ENCODE peak calls at places on chromosomes 12 and 14, in four cellular contexts. O is tibial artery, Z is left lung, F is thoracic aorta. B is an unnamed sample.
A peak's percentile ranks its signal among the peaks of the same experiment; 100 is the strongest.

GRCh38 chr14:20683896-20684661 is at the start of gene RNASE4:
- DNase-seq in F (peak; percentile 53), Z (peak; percentile 90), O (peak; percentile 91), B (peak; percentile 91)

GRCh38 chr14:97185186-97185585 is 388.0 kb downstream of the VRK1 start:
- DNase-seq in O (no peak), F (no peak), Z (no peak), B (no peak)

GRCh38 chr12:65885312-65885711 is 61.0 kb downstream of the HMGA2 start:
- DNase-seq in O (peak; percentile 38), F (no peak), Z (no peak), B (no peak)

GRCh38 chr12:52645982-52646381 is 6.0 kb downstream of the KRT2 start:
- DNase-seq in F (no peak), O (no peak), Z (no peak), B (peak; percentile 28)

GRCh38 chr14:49769581-49770211 is 1.7 kb downstream of the KLHDC2 start:
- DNase-seq in O (no peak), F (no peak), Z (peak; percentile 38), B (no peak)

GRCh38 chr14:31880935-31881334 is 196.2 kb upstream of the ARHGAP5 start:
- DNase-seq in F (no peak), O (no peak), Z (peak; percentile 34), B (no peak)

GRCh38 chr14:24240110-24240918 is 2.1 kb downstream of the TINF2 start:
- DNase-seq in Z (no peak), O (no peak), F (no peak), B (no peak)

GRCh38 chr12:57803317-57803893 is 15.1 kb downstream of the AVIL start:
- DNase-seq in F (peak; percentile 22), O (no peak), Z (no peak), B (no peak)

GRCh38 chr12:128449146-128449894 is 182.3 kb downstream of the TMEM132C start:
- DNase-seq in Z (no peak), F (no peak), O (no peak), B (no peak)

GRCh38 chr12:94644622-94645021 is 5.7 kb downstream of the TMCC3 start:
- DNase-seq in F (no peak), Z (no peak), O (no peak), B (no peak)

GRCh38 chr12:7806863-7807487 is 17.8 kb downstream of the NANOG start:
- DNase-seq in F (no peak), Z (peak; percentile 50), O (peak; percentile 71), B (peak; percentile 68)

GRCh38 chr12:19624401-19624930 is 185.2 kb downstream of the AEBP2 start:
- DNase-seq in Z (no peak), O (no peak), F (no peak), B (no peak)

GRCh38 chr12:32230607-32230982 is 123.9 kb downstream of the BICD1 start:
- DNase-seq in Z (no peak), O (no peak), F (no peak), B (no peak)

GRCh38 chr14:74476107-74476506 is 17.0 kb downstream of the NPC2 start:
- DNase-seq in F (no peak), Z (no peak), O (no peak), B (no peak)

GRCh38 chr14:38737657-38738056 is 365.4 kb downstream of the SEC23A start:
- DNase-seq in F (no peak), Z (no peak), O (no peak), B (no peak)

GRCh38 chr14:99707921-99708320 is 23.8 kb downstream of the CYP46A1 start:
- DNase-seq in O (no peak), F (no peak), Z (no peak), B (peak; percentile 21)

GRCh38 chr14:26130690-26131089 is 467.1 kb downstream of the NOVA1 start:
- DNase-seq in Z (no peak), O (no peak), F (no peak), B (no peak)

GRCh38 chr14:100546051-100546443 is 41.2 kb downstream of the BEGAIN start:
- DNase-seq in F (no peak), O (no peak), Z (no peak), B (no peak)

GRCh38 chr12:3698218-3698974 is 54.5 kb downstream of the CRACR2A start:
- DNase-seq in F (no peak), Z (no peak), O (no peak), B (no peak)

GRCh38 chr14:68627868-68628604 is 164.8 kb downstream of the ZFP36L1 start:
- DNase-seq in O (no peak), F (no peak), Z (no peak), B (no peak)

GRCh38 chr14:74414380-74414779 is 11.6 kb downstream of the SYNDIG1L start:
- DNase-seq in O (no peak), F (no peak), Z (no peak), B (no peak)

GRCh38 chr14:50348933-50349332 is 36.8 kb downstream of the DMAC2L start:
- DNase-seq in F (no peak), O (no peak), Z (no peak), B (no peak)

GRCh38 chr12:51181558-51181957 is 8.6 kb upstream of the TFCP2 start:
- DNase-seq in Z (no peak), O (no peak), F (no peak), B (no peak)

GRCh38 chr12:1992732-1993131 is 11.5 kb downstream of the DCP1B start:
- DNase-seq in Z (no peak), F (no peak), O (no peak), B (no peak)

GRCh38 chr14:66105819-66106218 is 380.4 kb upstream of the CCDC196 start:
- DNase-seq in O (no peak), Z (no peak), F (no peak), B (no peak)

GRCh38 chr14:70515796-70516195 is 19.0 kb downstream of the ADAM20 start:
- DNase-seq in Z (no peak), O (no peak), F (no peak), B (no peak)

GRCh38 chr12:131134523-131135310 is 181.0 kb downstream of the ADGRD1 start:
- DNase-seq in Z (no peak), F (no peak), O (no peak), B (peak; percentile 49)

GRCh38 chr14:36254020-36254614 is 66.3 kb downstream of the MBIP start:
- DNase-seq in Z (no peak), F (no peak), O (no peak), B (no peak)

GRCh38 chr12:11675952-11676505 is 26.6 kb downstream of the ETV6 start:
- DNase-seq in Z (no peak), F (no peak), O (no peak), B (no peak)

GRCh38 chr14:93042968-93043940 is 72.5 kb downstream of the ITPK1 start:
- DNase-seq in O (peak; percentile 57), Z (peak; percentile 82), F (peak; percentile 67), B (peak; percentile 82)

GRCh38 chr14:80567905-80568512 is 356.7 kb upstream of the DIO2 start:
- DNase-seq in F (no peak), Z (no peak), O (no peak), B (no peak)

GRCh38 chr12:230925-231671 is 17.1 kb upstream of the SLC6A12 start:
- DNase-seq in Z (no peak), F (no peak), O (no peak), B (no peak)

GRCh38 chr14:98950356-98950895 is 321.6 kb downstream of the BCL11B start:
- DNase-seq in Z (no peak), F (no peak), O (no peak), B (no peak)

GRCh38 chr12:126974779-126975178 is 1292.2 kb upstream of the TMEM132C start:
- DNase-seq in Z (no peak), F (no peak), O (no peak), B (no peak)

GRCh38 chr14:68571928-68572525 is 220.8 kb downstream of the ZFP36L1 start:
- DNase-seq in F (no peak), O (no peak), Z (peak; percentile 20), B (no peak)

GRCh38 chr12:57545809-57546437 is 1.1 kb downstream of the DCTN2 start:
- DNase-seq in Z (no peak), O (no peak), F (no peak), B (no peak)

GRCh38 chr14:58746261-58746660 is 108.5 kb downstream of the DACT1 start:
- DNase-seq in F (no peak), Z (no peak), O (no peak), B (no peak)

GRCh38 chr12:480831-481230 is 21.1 kb downstream of the B4GALNT3 start:
- DNase-seq in F (peak; percentile 74), Z (no peak), O (peak; percentile 79), B (peak; percentile 89)

GRCh38 chr12:32198555-32198954 is 91.9 kb downstream of the BICD1 start:
- DNase-seq in F (no peak), Z (no peak), O (no peak), B (no peak)

GRCh38 chr14:64704743-64705405 is 650 bp downstream of the PLEKHG3 start:
- DNase-seq in O (peak; percentile 46), F (no peak), Z (peak; percentile 48), B (no peak)

GRCh38 chr12:68530965-68531364 is 79.7 kb upstream of the RAP1B start:
- DNase-seq in Z (no peak), O (peak; percentile 43), F (peak; percentile 4), B (no peak)
- H3K27ac ChIP-seq in Z (no peak overlapping the region), O (peak overlapping the region; percentile 74), F (peak overlapping the region; percentile 63), B (peak overlapping the region; percentile 18)

GRCh38 chr14:54642950-54643695 is 76.2 kb downstream of the SAMD4A start:
- DNase-seq in Z (no peak), F (no peak), O (no peak), B (no peak)
- TF ChIP-seq CTCF in Z (no peak), F (no peak), O (no peak), B (no peak)

DNA sequence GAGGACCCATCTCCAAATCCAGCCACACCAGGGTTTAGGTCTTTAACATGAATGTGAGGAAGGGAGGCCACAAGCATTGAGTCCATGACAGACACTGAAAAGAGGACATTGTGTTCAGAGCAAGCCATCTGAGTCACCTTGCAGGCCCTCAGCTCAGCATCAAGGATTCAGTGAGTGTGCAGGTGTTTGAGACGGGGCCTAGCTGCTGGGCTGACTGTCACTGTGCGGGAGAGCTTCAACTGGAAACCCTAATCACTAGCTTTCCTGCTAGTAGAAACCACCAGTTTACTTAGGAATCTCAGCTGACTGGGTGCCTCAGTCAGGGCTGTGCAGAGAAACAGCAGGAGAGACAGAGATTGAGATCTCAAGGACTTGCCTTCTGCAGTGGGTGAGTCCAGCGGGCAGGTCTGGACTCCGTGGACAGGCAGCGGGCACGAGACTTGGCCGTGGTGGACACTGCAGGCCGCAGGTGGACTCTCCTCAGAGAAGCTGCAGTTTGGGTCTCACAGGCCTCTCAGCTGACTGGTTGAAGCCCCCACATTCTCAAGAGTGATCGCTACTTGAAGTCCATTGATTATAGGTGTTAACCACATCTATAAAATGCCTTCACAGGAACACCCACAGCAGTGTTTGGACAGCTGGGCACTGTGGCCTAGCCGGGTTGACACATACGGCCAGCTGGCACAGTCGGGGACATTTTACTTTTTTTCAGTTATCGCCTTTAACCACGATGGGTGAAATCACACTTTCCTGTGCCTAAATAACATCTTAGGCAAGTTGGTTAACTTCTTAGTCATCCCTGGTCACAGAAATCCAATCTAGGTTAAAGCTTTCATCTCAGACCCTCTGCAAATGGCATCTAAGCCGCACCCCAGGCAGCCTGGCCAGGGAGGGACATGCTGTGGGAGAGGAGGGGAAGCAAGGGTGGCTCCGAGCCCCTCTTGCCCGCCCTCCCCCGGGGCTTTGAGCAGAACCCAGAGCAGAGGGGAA is 85.9 kb upstream of the DYNC1H1 start:
- DNase-seq in Z (no peak), O (no peak), F (no peak), B (no peak)
- H3K27ac ChIP-seq in Z (no peak overlapping the region), O (no peak overlapping the region), F (no peak overlapping the region), B (no peak overlapping the region)

GRCh38 chr12:24852420-24852819 is 96.5 kb downstream of the BCAT1 start:
- DNase-seq in F (no peak), O (no peak), Z (no peak), B (no peak)
- TF ChIP-seq CTCF in F (no peak), O (no peak), Z (peak; percentile 51), B (peak; percentile 14)

B was measured in right atrium auricular region.